ENCODE peak calls at places on chromosome 14, in four cellular contexts. O is choroid plexus epithelial cell, V is GM13977, T is hypothalamus. X is an unnamed sample.

GRCh38 chr14:59358774-59359173 is 106.4 kb downstream of the GPR135 start:
- DNase-seq in O (no peak), V (no peak), T (no peak), X (no peak)

GRCh38 chr14:68011629-68012028 is 192.1 kb downstream of the RAD51B start:
- DNase-seq in O (peak; percentile 91), V (no peak), T (no peak), X (no peak)

GRCh38 chr14:99205086-99205688 is 66.8 kb downstream of the BCL11B start:
- DNase-seq in O (no peak), V (no peak), T (no peak), X (no peak)

GRCh38 chr14:78202976-78203375 is 32.8 kb downstream of the NRXN3 start:
- DNase-seq in O (no peak), V (no peak), T (no peak), X (no peak)

GRCh38 chr14:46048127-46048526 is 603.5 kb downstream of the RPL10L start:
- DNase-seq in O (peak; percentile 20), V (no peak), T (no peak), X (peak; percentile 50)

GRCh38 chr14:52951730-52952481 is 1.1 kb upstream of the FERMT2 start:
- DNase-seq in O (peak; percentile 92), V (peak; percentile 50), T (no peak), X (no peak)

GRCh38 chr14:33475623-33476022 is 475.3 kb downstream of the EGLN3 start:
- DNase-seq in O (peak; percentile 57), V (no peak), T (peak; percentile 9), X (peak; percentile 63)

GRCh38 chr14:68683326-68683725 is 109.5 kb downstream of the ZFP36L1 start:
- DNase-seq in O (peak; percentile 78), V (no peak), T (no peak), X (no peak)

GRCh38 chr14:76872796-76873432 is 46.7 kb downstream of the LRRC74A start:
- DNase-seq in O (peak; percentile 60), V (peak; percentile 79), T (peak; percentile 21), X (peak; percentile 68)

GRCh38 chr14:41235466-41235865 is 371.2 kb upstream of the LRFN5 start:
- DNase-seq in O (no peak), V (no peak), T (no peak), X (no peak)

GRCh38 chr14:104746071-104746545 is 6.8 kb upstream of the SIVA1 start:
- DNase-seq in O (no peak), V (no peak), T (no peak), X (no peak)

GRCh38 chr14:50334211-50334610 is 22.1 kb downstream of the DMAC2L start:
- DNase-seq in O (no peak), V (no peak), T (no peak), X (no peak)

GRCh38 chr14:101958418-101959185 is 5.8 kb upstream of the DYNC1H1 start:
- DNase-seq in O (no peak), V (no peak), T (no peak), X (no peak)

GRCh38 chr14:85686908-85687307 is 157.0 kb downstream of the FLRT2 start:
- DNase-seq in O (peak; percentile 17), V (no peak), T (no peak), X (no peak)

GRCh38 chr14:95692109-95692508 is 5.9 kb downstream of the TCL1B start:
- DNase-seq in O (no peak), V (no peak), T (no peak), X (no peak)

GRCh38 chr14:22472935-22473854 is 115.8 kb downstream of the DAD1 start:
- DNase-seq in O (peak; percentile 79), V (peak; percentile 76), T (no peak), X (peak; percentile 45)

GRCh38 chr14:105176513-105176912 is 4.6 kb downstream of the NUDT14 start:
- DNase-seq in O (no peak), V (no peak), T (no peak), X (no peak)

GRCh38 chr14:29278301-29278700 is 511.7 kb downstream of the FOXG1 start:
- DNase-seq in O (peak; percentile 10), V (no peak), T (no peak), X (no peak)